ENCODE peak calls at places on chromosomes 2 and 18, in five cellular contexts. C is H1, K is HepG2, F is GM12891, P is K562. O is an unnamed sample.

GRCh38 chr2:216666461-216667233 is 28.7 kb downstream of the IGFBP5 start:
- DNase-seq in P (peak), C (peak), F (peak), K (peak), O (peak)

GRCh38 chr2:64750001-64750816 is 96.5 kb upstream of the SERTAD2 start:
- DNase-seq in P (peak), F (no peak), C (no peak), K (no peak), O (no peak)

GRCh38 chr2:181970160-181970794 is 15.4 kb upstream of the PPP1R1C start:
- DNase-seq in F (no peak), K (peak), C (no peak), P (no peak), O (no peak)

GRCh38 chr2:158783923-158784322 is 11.2 kb upstream of the DAPL1 start:
- DNase-seq in C (no peak), K (no peak), P (no peak), F (no peak), O (no peak)

GRCh38 chr2:47002480-47003381 is 87.1 kb upstream of the MCFD2 start:
- DNase-seq in K (no peak), P (no peak), F (no peak), C (no peak), O (no peak)

GRCh38 chr2:241941691-241942301 is 72.3 kb downstream of the RTP5 start:
- DNase-seq in C (no peak), F (no peak), P (no peak), K (no peak), O (no peak)

GRCh38 chr2:14756122-14756541 is 123.6 kb downstream of the LRATD1 start:
- DNase-seq in F (no peak), P (no peak), K (no peak), C (no peak), O (no peak)

GRCh38 chr2:134763164-134763710 is 44.4 kb upstream of the TMEM163 start:
- DNase-seq in C (no peak), F (no peak), P (no peak), K (no peak), O (no peak)

GRCh38 chr18:42719221-42719620 is 396.3 kb downstream of the RIT2 start:
- DNase-seq in K (no peak), P (no peak), C (no peak), F (no peak), O (no peak)

GRCh38 chr18:48594725-48595124 is 55.9 kb downstream of the CTIF start:
- DNase-seq in F (no peak), K (no peak), C (no peak), P (no peak), O (no peak)

GRCh38 chr2:142136571-142136970 is 5.8 kb upstream of the LRP1B start:
- DNase-seq in C (no peak), F (no peak), K (no peak), P (no peak), O (no peak)

GRCh38 chr2:209687261-209687660 is 84.4 kb upstream of the UNC80 start:
- DNase-seq in F (no peak), C (no peak), P (no peak), K (no peak), O (no peak)

GRCh38 chr2:197502201-197502600 is 2.0 kb downstream of the HSPE1 start:
- DNase-seq in P (no peak), F (no peak), K (no peak), C (no peak), O (no peak)

GRCh38 chr2:43217228-43218220 is 8.9 kb downstream of the ZFP36L2 start:
- DNase-seq in P (no peak), F (no peak), C (peak), K (no peak), O (no peak)

GRCh38 chr2:173806761-173807160 is 158.4 kb downstream of the SP3 start:
- DNase-seq in K (no peak), C (no peak), F (no peak), P (no peak), O (no peak)

GRCh38 chr2:229914182-229914581 is 7.6 kb downstream of the TRIP12 start:
- DNase-seq in K (no peak), P (no peak), C (no peak), F (no peak), O (no peak)

GRCh38 chr18:72652990-72653593 is 109.0 kb upstream of the CBLN2 start:
- DNase-seq in K (peak), P (peak), F (peak), C (peak), O (no peak)

GRCh38 chr2:16628316-16628715 is 37.3 kb downstream of the CYRIA start:
- DNase-seq in K (no peak), P (no peak), C (no peak), F (no peak), O (no peak)

GRCh38 chr2:75959724-75960123 is 249.0 kb upstream of the GCFC2 start:
- DNase-seq in P (no peak), K (no peak), F (no peak), C (no peak), O (no peak)

GRCh38 chr2:10654069-10654468 is 35.7 kb downstream of the NOL10 start:
- DNase-seq in C (no peak), K (no peak), P (no peak), F (no peak), O (no peak)

GRCh38 chr2:117856415-117857210 is 42.1 kb downstream of the DDX18 start:
- DNase-seq in F (no peak), C (no peak), P (no peak), K (peak), O (no peak)

GRCh38 chr2:58976374-58977055 is 735.4 kb upstream of the FANCL start:
- DNase-seq in P (no peak), F (no peak), K (no peak), C (no peak), O (no peak)

GRCh38 chr2:72271766-72272615 is 124.3 kb upstream of the CYP26B1 start:
- DNase-seq in C (no peak), K (no peak), P (no peak), F (no peak), O (no peak)

GRCh38 chr2:221070106-221070505 is 502.0 kb downstream of the EPHA4 start:
- DNase-seq in P (no peak), F (no peak), K (no peak), C (no peak), O (no peak)

GRCh38 chr18:57913686-57914085 is 110.6 kb upstream of the ATP8B1 start:
- DNase-seq in F (no peak), K (no peak), C (no peak), P (no peak), O (no peak)

GRCh38 chr2:85161626-85161960 is 28.4 kb downstream of the TCF7L1 start:
- DNase-seq in K (no peak), C (no peak), F (no peak), P (no peak), O (no peak)

GRCh38 chr2:36572054-36572751 is 25.8 kb downstream of the FEZ2 start:
- DNase-seq in C (no peak), K (no peak), P (no peak), F (no peak), O (no peak)

GRCh38 chr2:172978053-172978383 is 97.6 kb upstream of the MAP3K20 start:
- DNase-seq in C (no peak), K (no peak), F (no peak), P (no peak), O (no peak)

GRCh38 chr2:232653441-232653840 is 20.0 kb downstream of the EFHD1 start:
- DNase-seq in K (no peak), P (no peak), F (no peak), C (no peak), O (no peak)

GRCh38 chr2:62292190-62292589 is 96.3 kb downstream of the B3GNT2 start:
- DNase-seq in F (no peak), P (no peak), C (no peak), K (peak), O (no peak)

GRCh38 chr2:168470880-168471475 is 14.9 kb downstream of the CERS6 start:
- DNase-seq in F (no peak), C (no peak), P (no peak), K (no peak), O (no peak)

GRCh38 chr2:170873035-170873692 is 55.9 kb upstream of the GORASP2 start:
- DNase-seq in F (peak), P (peak), K (peak), C (peak), O (peak)

GRCh38 chr2:12750166-12750905 is 33.6 kb downstream of the TRIB2 start:
- DNase-seq in K (no peak), C (no peak), F (no peak), P (no peak), O (no peak)

GRCh38 chr2:98487806-98488189 is 43.1 kb downstream of the INPP4A start:
- DNase-seq in F (no peak), C (no peak), P (peak), K (peak), O (no peak)

GRCh38 chr2:239245872-239246701 is 154.7 kb downstream of the HDAC4 start:
- DNase-seq in F (no peak), P (no peak), K (no peak), C (no peak), O (no peak)

GRCh38 chr18:65235966-65236634 is 514.7 kb upstream of the CDH7 start:
- DNase-seq in P (no peak), C (no peak), K (no peak), F (no peak), O (no peak)
- TF ChIP-seq TAF1 in P (no peak), C (no peak), K (no peak), F (no peak), O (no peak)

DNA sequence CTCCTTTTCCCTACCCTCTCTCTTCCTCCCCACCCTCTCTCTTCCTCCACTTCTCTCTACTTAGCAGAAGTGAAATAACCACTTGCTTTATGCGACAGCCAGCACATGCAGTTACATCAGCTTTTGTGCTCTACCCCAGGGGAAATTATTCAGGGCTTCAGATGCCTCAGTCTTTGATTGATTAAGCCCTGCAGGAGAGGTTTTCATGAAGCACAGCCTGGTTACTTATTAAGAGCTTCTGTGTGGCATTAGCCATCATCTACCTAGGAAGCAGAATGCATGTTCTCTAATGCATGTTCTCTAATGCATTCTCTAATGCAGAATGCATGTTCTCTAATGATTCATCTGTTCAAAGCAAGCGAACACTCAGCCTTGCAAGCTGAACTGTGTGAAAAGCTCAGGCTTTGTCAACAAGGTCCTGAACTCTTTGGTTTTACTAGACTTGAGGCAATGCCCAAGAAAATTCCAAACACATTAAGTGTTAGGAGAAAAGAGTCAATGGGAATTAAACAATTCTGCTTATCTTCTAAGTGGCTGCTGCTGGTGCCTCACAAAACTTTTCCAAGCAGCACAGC is 56.1 kb downstream of the LHCGR start:
- DNase-seq in K (no peak), C (no peak), P (no peak), F (no peak), O (no peak)
- TF ChIP-seq POLR2AphosphoS5 in K (no peak), C (no peak), P (no peak), F (no peak), O (no peak)

DNA sequence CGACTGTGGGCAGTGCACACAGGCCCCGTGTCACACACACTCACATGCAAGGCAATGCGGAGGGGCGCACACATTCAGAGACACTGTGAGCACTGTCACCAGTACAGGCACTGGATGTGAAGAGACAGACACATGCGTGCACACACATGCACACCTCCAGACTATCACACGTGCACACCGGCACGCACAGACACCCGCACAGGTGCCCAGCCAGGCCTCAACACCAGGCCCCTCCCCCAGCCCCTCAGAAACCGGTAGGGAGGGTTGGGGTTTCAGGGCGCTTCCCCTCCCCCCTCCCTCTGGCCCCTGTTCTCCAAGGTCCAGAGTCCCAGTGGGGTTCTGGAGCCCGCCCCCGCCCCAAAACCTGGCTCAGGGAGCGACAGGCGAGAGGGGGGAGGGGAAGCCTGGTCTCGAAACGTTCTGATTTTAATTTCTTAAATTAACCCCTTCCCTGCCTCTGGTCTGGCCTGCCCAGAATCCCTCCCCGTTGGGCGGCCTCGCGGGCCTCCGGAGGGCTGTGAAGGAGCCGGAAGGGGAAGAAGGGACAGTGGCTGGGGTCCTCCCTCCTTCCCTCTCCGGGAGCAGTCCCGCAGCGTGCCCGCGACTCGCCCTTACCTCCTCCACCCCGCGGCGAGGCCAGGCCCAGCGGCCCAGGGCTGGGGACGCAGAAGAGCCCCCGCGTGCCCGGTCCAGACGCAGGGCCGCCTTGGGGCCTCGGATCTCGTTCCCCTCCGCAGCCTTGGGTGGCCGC is 558 bp downstream of the FBXO41 start:
- DNase-seq in K (no peak), F (no peak), P (peak), C (no peak), O (no peak)
- TF ChIP-seq POLR2A in K (no peak), F (no peak), P (no peak), C (no peak), O (peak)

GRCh38 chr18:59582395-59582794 is 114.8 kb downstream of the CCBE1 start:
- DNase-seq in P (no peak), C (no peak), F (no peak), K (no peak), O (no peak)
- TF ChIP-seq TAF1 in P (no peak), C (no peak), F (no peak), K (no peak), O (no peak)

GRCh38 chr2:207330912-207331311 is 165.2 kb upstream of the KLF7 start:
- DNase-seq in P (no peak), F (no peak), K (no peak), C (no peak), O (no peak)
- TF ChIP-seq POLR2AphosphoS5 in P (no peak), F (peak), K (no peak), C (no peak), O (peak)

DNA sequence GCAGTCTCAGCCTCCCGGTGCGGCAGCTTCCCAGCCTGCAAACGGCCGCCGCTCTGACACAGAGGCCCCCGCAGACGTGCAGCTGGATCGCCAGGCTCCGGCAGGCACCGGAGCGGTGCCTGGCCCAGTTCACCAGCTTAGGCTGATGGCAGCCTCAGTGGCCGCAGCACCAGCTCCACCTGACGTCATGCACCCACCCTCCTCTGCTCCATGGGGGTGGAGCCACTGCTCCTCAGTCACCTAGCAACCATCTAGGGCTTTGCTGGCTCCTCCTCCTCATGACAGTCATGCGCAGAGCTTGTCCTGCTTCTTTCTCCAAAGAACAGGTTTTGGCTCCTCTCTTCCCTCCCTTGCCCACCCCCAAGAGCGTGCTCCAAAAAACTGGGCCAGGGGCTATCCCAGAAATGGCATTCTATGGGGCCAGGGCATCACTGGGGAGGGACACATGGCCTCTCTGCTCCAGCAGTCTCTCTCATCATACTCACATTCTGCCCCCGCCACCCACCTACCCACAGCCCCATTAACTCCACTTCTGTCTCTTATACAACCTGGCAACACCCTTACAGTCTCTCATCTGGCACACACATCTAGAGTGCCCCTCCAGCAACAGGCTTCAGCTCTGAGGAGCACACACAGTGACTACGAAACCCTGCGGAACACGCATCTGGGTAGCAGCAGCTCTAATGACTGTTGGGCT is 5.5 kb downstream of the DCTN1 start:
- DNase-seq in P (peak), F (no peak), K (no peak), C (peak), O (no peak)
- TF ChIP-seq POLR2A in P (no peak), F (no peak), K (no peak), C (peak), O (no peak)